ENCODE peak calls at places on chromosome 10, in six cellular contexts. V, X, A, N, D and E are unnamed samples.

GRCh38 chr10:80493482-80494021 is 39.4 kb downstream of the TSPAN14 start:
- DNase-seq in V (peak; percentile 89), X (no peak), A (no peak), N (no peak), D (no peak), E (no peak)

GRCh38 chr10:88117869-88118632 is 254.6 kb downstream of the PTEN start:
- DNase-seq in V (no peak), X (no peak), A (no peak), N (no peak), D (no peak), E (no peak)

GRCh38 chr10:48450811-48451466 is 144.5 kb downstream of the MAPK8 start:
- DNase-seq in V (no peak), X (no peak), A (no peak), N (no peak), D (peak; percentile 42), E (no peak)

GRCh38 chr10:49139866-49140195 is 6.0 kb upstream of the FAM170B start:
- DNase-seq in V (no peak), X (no peak), A (no peak), N (no peak), D (no peak), E (no peak)

GRCh38 chr10:100894589-100895294 is 18.0 kb upstream of the SLF2 start:
- DNase-seq in V (no peak), X (no peak), A (no peak), N (no peak), D (peak; percentile 24), E (no peak)

GRCh38 chr10:28087675-28088351 is 88.9 kb upstream of the ODAD2 start:
- DNase-seq in V (no peak), X (no peak), A (no peak), N (no peak), D (no peak), E (no peak)

GRCh38 chr10:22618081-22618785 is 96.1 kb downstream of the PIP4K2A start:
- DNase-seq in V (peak; percentile 84), X (no peak), A (no peak), N (no peak), D (no peak), E (no peak)

GRCh38 chr10:69901623-69902505 is 100.2 kb downstream of the COL13A1 start:
- DNase-seq in V (peak; percentile 50), X (no peak), A (peak; percentile 49), N (peak; percentile 78), D (peak; percentile 71), E (peak; percentile 49)

GRCh38 chr10:58322072-58322834 is 12.6 kb upstream of the UBE2D1 start:
- DNase-seq in V (peak; percentile 80), X (no peak), A (no peak), N (no peak), D (no peak), E (no peak)

GRCh38 chr10:110407301-110408170 is 90.2 kb upstream of the DUSP5 start:
- DNase-seq in V (no peak), X (no peak), A (no peak), N (no peak), D (no peak), E (no peak)

GRCh38 chr10:29470355-29470705 is 164.4 kb downstream of the SVIL start:
- DNase-seq in V (no peak), X (no peak), A (no peak), N (peak; percentile 42), D (peak; percentile 91), E (no peak)

GRCh38 chr10:13949844-13950542 is 363.2 kb downstream of the PRPF18 start:
- DNase-seq in V (no peak), X (no peak), A (no peak), N (no peak), D (no peak), E (no peak)

GRCh38 chr10:128268015-128268722 is 141.9 kb upstream of the MKI67 start:
- DNase-seq in V (peak; percentile 33), X (no peak), A (peak; percentile 30), N (peak; percentile 45), D (peak; percentile 85), E (no peak)

GRCh38 chr10:45063605-45064231 is 63.0 kb downstream of the ZNF22 start:
- DNase-seq in V (no peak), X (no peak), A (no peak), N (no peak), D (no peak), E (no peak)

GRCh38 chr10:47370878-47371277 is 13.2 kb downstream of the ZNF488 start:
- DNase-seq in V (no peak), X (no peak), A (no peak), N (no peak), D (peak; percentile 20), E (no peak)

GRCh38 chr10:103855424-103855823 is at the start of gene SH3PXD2A:
- DNase-seq in V (peak; percentile 19), X (no peak), A (no peak), N (no peak), D (peak; percentile 78), E (no peak)

GRCh38 chr10:68211635-68212034 is 20.3 kb downstream of the ATOH7 start:
- DNase-seq in V (no peak), X (no peak), A (no peak), N (no peak), D (no peak), E (no peak)

GRCh38 chr10:123988694-123989093 is 97.1 kb upstream of the CPXM2 start:
- DNase-seq in V (no peak), X (no peak), A (no peak), N (no peak), D (no peak), E (no peak)

GRCh38 chr10:127877116-127877515 is 15.6 kb downstream of the CLRN3 start:
- DNase-seq in V (no peak), X (no peak), A (no peak), N (no peak), D (peak; percentile 8), E (no peak)

GRCh38 chr10:42783181-42783549 is 570 bp downstream of the BMS1 start:
- DNase-seq in V (peak; percentile 16), X (no peak), A (no peak), N (peak; percentile 31), D (no peak), E (no peak)

GRCh38 chr10:81820418-81820817 is 54.6 kb upstream of the NRG3 start:
- DNase-seq in V (no peak), X (no peak), A (no peak), N (no peak), D (no peak), E (no peak)

GRCh38 chr10:91559170-91559569 is 73.7 kb downstream of the PPP1R3C start:
- DNase-seq in V (no peak), X (no peak), A (no peak), N (no peak), D (no peak), E (no peak)

GRCh38 chr10:99920486-99920885 is 89.3 kb downstream of the DNMBP start:
- DNase-seq in V (no peak), X (no peak), A (no peak), N (no peak), D (no peak), E (no peak)

GRCh38 chr10:71575446-71575845 is 144.1 kb downstream of the C10orf105 start:
- DNase-seq in V (no peak), X (no peak), A (no peak), N (no peak), D (no peak), E (no peak)
- TF ChIP-seq TAF1 in V (no peak), X (no peak), A (no peak), N (no peak), D (no peak), E (no peak)

GRCh38 chr10:3068201-3068967 is 1.0 kb downstream of the PFKP start:
- DNase-seq in V (no peak), X (no peak), A (peak; percentile 71), N (peak; percentile 59), D (peak; percentile 73), E (peak; percentile 62)

GRCh38 chr10:3067859-3068179 is 471 bp downstream of the PFKP start:
- DNase-seq in V (no peak), X (no peak), A (peak; percentile 40), N (no peak), D (peak; percentile 67), E (no peak)

GRCh38 chr10:3065622-3066021 is 1.7 kb upstream of the PFKP start:
- DNase-seq in V (no peak), X (no peak), A (no peak), N (no peak), D (no peak), E (no peak)

GRCh38 chr10:3066317-3066931 is 924 bp upstream of the PFKP start:
- DNase-seq in V (no peak), X (no peak), A (no peak), N (no peak), D (no peak), E (no peak)

DNA sequence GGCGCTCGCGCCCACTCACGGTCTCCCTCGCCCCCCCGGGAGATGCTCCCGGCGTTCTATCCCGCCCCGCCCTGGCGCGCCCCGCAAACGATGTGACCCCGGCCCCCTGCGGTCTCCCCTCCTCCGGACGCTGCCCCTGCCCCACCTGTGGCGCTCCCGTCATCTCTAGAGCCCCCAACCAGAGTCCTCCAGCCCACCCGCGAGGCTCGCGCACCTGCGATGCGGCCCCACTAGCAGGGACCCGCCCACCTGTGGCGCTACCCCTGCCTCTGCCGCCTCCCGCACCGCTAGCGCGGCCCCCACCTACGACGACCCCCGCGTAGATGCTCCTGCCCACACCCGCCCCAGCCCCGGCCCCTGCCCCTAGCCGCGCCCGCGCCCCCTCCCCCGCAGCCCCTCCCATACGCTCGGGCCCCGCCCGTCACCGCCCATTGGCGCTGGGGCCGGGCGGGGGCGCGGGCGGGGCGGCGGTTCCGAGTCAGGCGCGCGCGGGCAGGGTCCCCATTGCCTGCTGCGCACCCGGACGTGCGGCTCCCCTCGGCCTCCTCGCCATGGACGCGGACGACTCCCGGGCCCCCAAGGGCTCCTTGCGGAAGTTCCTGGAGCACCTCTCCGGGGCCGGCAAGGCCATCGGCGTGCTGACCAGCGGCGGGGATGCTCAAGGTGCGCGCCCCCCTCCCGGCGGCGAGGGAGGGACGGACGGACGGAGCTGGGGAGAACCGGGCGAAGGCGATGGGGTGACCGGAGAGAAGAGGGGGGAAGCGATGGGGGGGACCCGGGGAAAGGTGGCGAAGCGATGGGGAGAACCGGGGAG is at the start of gene PFKP:
- DNase-seq in V (no peak), X (no peak), A (peak; percentile 65), N (peak; percentile 79), D (peak; percentile 74), E (peak; percentile 60)
- TF ChIP-seq POLR2A in V (no peak), X (peak; percentile 93), A (peak; percentile 34), N (peak; percentile 82), D (peak; percentile 26), E (peak; percentile 62)

GRCh38 chr10:86522385-86522855 is 828 bp upstream of the WAPL start:
- DNase-seq in V (no peak), X (no peak), A (no peak), N (no peak), D (no peak), E (no peak)

GRCh38 chr10:86521620-86522384 is at the start of gene WAPL:
- DNase-seq in V (peak; percentile 87), X (peak; percentile 59), A (peak; percentile 98), N (peak; percentile 96), D (peak; percentile 95), E (peak; percentile 96)

GRCh38 chr10:86520871-86521619 is 547 bp downstream of the WAPL start:
- DNase-seq in V (peak; percentile 40), X (no peak), A (peak; percentile 46), N (peak; percentile 45), D (peak; percentile 61), E (peak; percentile 48)

GRCh38 chr10:86524225-86524982 is 2.8 kb upstream of the WAPL start:
- DNase-seq in V (no peak), X (no peak), A (no peak), N (no peak), D (no peak), E (no peak)

GRCh38 chr10:86523348-86523747 is 1.8 kb upstream of the WAPL start:
- DNase-seq in V (peak; percentile 21), X (no peak), A (no peak), N (peak; percentile 35), D (no peak), E (no peak)
- TF ChIP-seq TAF1 in V (no peak), X (no peak), A (no peak), N (no peak), D (no peak), E (no peak)

GRCh38 chr10:31765546-31765945 is 163.1 kb downstream of the ARHGAP12 start:
- DNase-seq in V (no peak), X (no peak), A (no peak), N (no peak), D (no peak), E (no peak)
- TF ChIP-seq POLR2A in V (no peak), X (no peak), A (no peak), N (no peak), D (no peak), E (no peak)